ENCODE peak calls at places on chromosomes 16 and 17, in four cellular contexts. M is IMR-90, J is keratinocyte, U is K562. D is an unnamed sample.

GRCh38 chr17:39738568-39738901 is 797 bp downstream of the GRB7 start:
- DNase-seq in M (no peak), J (no peak), U (no peak), D (no peak)

GRCh38 chr16:15439102-15439501 is 4.7 kb downstream of the BMERB1 start:
- DNase-seq in M (no peak), J (no peak), U (no peak), D (no peak)

GRCh38 chr17:78723001-78723796 is 58.9 kb downstream of the CYTH1 start:
- DNase-seq in M (peak; percentile 45), J (no peak), U (no peak), D (no peak)

GRCh38 chr16:50121721-50122445 is 31.2 kb upstream of the TENT4B start:
- DNase-seq in M (no peak), J (no peak), U (no peak), D (no peak)

GRCh38 chr16:56793504-56793903 is 63.6 kb downstream of the NUP93 start:
- DNase-seq in M (peak; percentile 51), J (no peak), U (no peak), D (peak; percentile 60)

GRCh38 chr16:7547736-7548135 is 215.1 kb downstream of the RBFOX1 start:
- DNase-seq in M (no peak), J (no peak), U (no peak), D (no peak)

GRCh38 chr16:86138121-86138944 is 239.4 kb downstream of the IRF8 start:
- DNase-seq in M (no peak), J (no peak), U (no peak), D (no peak)

GRCh38 chr16:56983211-56983751 is 6.1 kb upstream of the NLRC5 start:
- DNase-seq in M (no peak), J (no peak), U (no peak), D (no peak)

GRCh38 chr16:80147021-80147680 is 393.6 kb upstream of the DYNLRB2 start:
- DNase-seq in M (no peak), J (no peak), U (no peak), D (no peak)

GRCh38 chr17:17749921-17750320 is 68.7 kb downstream of the RAI1 start:
- DNase-seq in M (peak; percentile 43), J (no peak), U (peak; percentile 66), D (peak; percentile 65)

GRCh38 chr17:65092262-65092661 is 35.7 kb upstream of the GNA13 start:
- DNase-seq in M (peak; percentile 43), J (no peak), U (no peak), D (no peak)

GRCh38 chr17:37791434-37791833 is 46.6 kb upstream of the HNF1B start:
- DNase-seq in M (peak; percentile 51), J (no peak), U (peak; percentile 72), D (peak; percentile 7)

GRCh38 chr17:12089809-12090384 is 69.2 kb downstream of the MAP2K4 start:
- DNase-seq in M (peak; percentile 83), J (peak; percentile 35), U (peak; percentile 5), D (peak; percentile 79)

GRCh38 chr16:84807776-84808175 is 12.0 kb upstream of the CRISPLD2 start:
- DNase-seq in M (no peak), J (no peak), U (no peak), D (no peak)

GRCh38 chr16:4053663-4054479 is 62.4 kb downstream of the ADCY9 start:
- DNase-seq in M (peak; percentile 95), J (peak; percentile 13), U (no peak), D (peak; percentile 47)

GRCh38 chr17:19386974-19387920 is at the start of gene MFAP4:
- DNase-seq in M (peak; percentile 90), J (no peak), U (no peak), D (no peak)

GRCh38 chr17:59356543-59357218 is 25.2 kb downstream of the YPEL2 start:
- DNase-seq in M (peak; percentile 73), J (no peak), U (no peak), D (no peak)

GRCh38 chr17:69511244-69511643 is 96.7 kb downstream of the MAP2K6 start:
- DNase-seq in M (no peak), J (no peak), U (no peak), D (no peak)

GRCh38 chr16:89442588-89442987 is 47.8 kb downstream of the ANKRD11 start:
- DNase-seq in M (no peak), J (no peak), U (peak; percentile 43), D (no peak)

GRCh38 chr17:74049167-74049797 is 154.2 kb upstream of the RPL38 start:
- DNase-seq in M (no peak), J (no peak), U (no peak), D (no peak)

GRCh38 chr17:49471089-49471683 is 23.9 kb upstream of the NGFR start:
- DNase-seq in M (no peak), J (no peak), U (no peak), D (no peak)

GRCh38 chr16:1571012-1571671 is 37.7 kb downstream of the TMEM204 start:
- DNase-seq in M (no peak), J (no peak), U (no peak), D (no peak)

GRCh38 chr16:20897253-20897896 is 2.8 kb downstream of the DCUN1D3 start:
- DNase-seq in M (peak; percentile 71), J (no peak), U (no peak), D (no peak)

GRCh38 chr17:2656293-2656692 is 55.3 kb downstream of the CLUH start:
- DNase-seq in M (no peak), J (no peak), U (no peak), D (no peak)

GRCh38 chr16:7938175-7938574 is 605.5 kb downstream of the RBFOX1 start:
- DNase-seq in M (no peak), J (no peak), U (no peak), D (no peak)

GRCh38 chr17:10192963-10193362 is 5.4 kb downstream of the GAS7 start:
- DNase-seq in M (peak; percentile 84), J (no peak), U (no peak), D (no peak)

DNA sequence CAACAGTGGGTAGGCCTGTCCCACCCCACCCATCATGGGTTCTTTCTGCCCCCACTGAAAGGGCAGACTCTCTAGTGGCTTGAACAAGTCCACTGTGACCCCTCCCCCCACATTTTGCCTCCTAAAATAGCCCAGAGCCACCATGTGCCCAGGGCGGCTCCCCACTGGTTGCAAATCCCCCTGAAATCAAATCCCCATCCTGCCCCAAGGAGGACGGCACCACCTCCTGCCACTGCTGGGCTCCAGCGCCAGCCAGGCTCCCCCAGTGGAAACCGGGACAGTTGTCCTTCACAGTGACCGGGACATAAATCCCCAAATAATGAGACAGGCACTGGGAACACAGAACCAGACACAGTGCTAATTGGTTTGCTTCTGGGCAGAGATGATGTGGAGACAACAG is 20.5 kb downstream of the ZNF385C start:
- DNase-seq in M (no peak), J (no peak), U (no peak), D (no peak)
- H3K9me1 ChIP-seq in M (no peaks in the 10 kb centered on the region), J (no peaks in the 10 kb centered on the region), U (no peaks in the 10 kb centered on the region), D (no peaks in the 10 kb centered on the region)

GRCh38 chr17:1643999-1644492 is 1.5 kb downstream of the SCARF1 start:
- DNase-seq in M (no peak), J (no peak), U (no peak), D (peak; percentile 41)

GRCh38 chr17:1643293-1643998 is 2.1 kb downstream of the SCARF1 start:
- DNase-seq in M (no peak), J (no peak), U (no peak), D (no peak)

GRCh38 chr17:1645207-1646171 is at the start of gene SCARF1:
- DNase-seq in M (no peak), J (no peak), U (no peak), D (peak; percentile 88)

GRCh38 chr17:1646199-1646875 is 805 bp upstream of the SCARF1 start:
- DNase-seq in M (no peak), J (no peak), U (no peak), D (no peak)

DNA sequence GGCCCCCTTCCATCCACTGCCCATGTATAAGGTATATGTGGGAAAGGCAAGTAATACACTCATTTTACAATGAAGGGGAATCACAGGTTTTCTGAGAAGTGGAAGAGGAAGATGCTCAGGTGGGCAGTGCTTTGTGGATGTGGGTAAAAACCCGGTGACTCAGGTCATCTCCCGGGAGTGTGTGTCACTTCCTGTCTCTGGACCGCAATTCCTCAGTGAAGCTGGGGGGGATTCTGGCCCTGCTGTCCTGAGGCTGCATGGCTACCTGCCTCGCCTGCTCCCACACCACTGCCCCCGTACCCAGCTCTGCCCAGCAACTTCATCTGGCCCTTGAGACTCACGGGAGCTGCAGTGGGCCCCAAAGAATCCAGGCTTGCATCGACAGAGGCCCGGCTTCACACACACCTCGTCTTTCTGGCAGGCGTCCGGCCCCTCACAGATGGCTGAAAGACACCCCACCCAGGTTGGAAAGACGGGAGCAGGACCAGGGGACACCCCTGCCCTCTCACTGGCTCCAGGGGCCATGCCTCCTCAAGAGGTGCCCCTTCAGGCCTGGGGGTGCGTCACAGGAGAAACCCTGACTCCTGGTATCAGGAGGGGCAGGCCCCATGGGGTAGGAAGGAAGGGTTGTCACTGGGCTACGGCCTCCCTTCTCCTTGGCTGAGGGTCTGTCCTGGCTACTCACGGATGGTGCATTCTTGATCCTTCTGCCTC is 882 bp downstream of the SCARF1 start:
- DNase-seq in M (peak; percentile 73), J (no peak), U (no peak), D (peak; percentile 60)
- H3K4me3 ChIP-seq in M (no peak overlapping the region), J (no peak overlapping the region), U (no peak overlapping the region), D (peak overlapping the region; percentile 80)

DNA sequence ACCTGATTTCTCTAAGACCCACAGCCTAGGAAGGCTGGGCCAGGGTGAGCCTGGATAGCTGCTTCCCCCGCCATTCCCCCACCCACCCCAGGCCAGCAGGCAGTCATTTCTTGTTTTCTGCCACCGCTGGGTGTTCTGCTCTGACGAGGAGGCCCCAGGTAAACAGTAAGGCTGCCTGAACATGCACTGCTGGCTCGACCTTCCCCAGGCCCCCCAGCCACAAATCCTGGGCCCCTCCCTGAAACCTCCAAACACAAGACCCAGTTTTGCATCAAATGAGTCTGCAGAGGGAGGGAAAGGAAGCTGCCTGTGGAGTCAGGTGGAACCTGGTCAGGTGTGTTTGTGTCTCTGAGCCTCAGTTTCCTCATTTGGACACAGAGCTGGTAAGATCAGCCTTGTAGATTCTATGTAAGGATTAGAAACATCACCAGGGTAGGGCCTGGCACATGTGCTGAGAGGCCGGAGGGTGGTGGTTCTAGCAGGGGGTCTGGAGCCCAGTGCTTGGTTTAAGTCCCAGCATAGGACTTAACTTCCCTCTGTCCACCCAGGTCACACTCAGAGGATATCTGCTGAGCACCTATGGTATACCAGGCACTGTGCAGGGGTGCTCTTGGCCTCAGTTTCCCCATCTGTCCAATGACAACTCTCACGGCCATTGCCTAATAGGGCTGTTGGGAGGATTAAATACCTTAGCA is 18.9 kb upstream of the PRM1 start:
- DNase-seq in M (no peak), J (no peak), U (no peak), D (no peak)
- H3K4me1 ChIP-seq in M (peaks cover 10% of the 10 kb centered on the region), J (peaks cover 14% of the 10 kb centered on the region), U (peaks cover 13% of the 10 kb centered on the region), D (no peaks in the 10 kb centered on the region)

GRCh38 chr17:81153340-81153803 is 11.9 kb upstream of the PVALEF start:
- DNase-seq in M (peak; percentile 49), J (no peak), U (peak; percentile 66), D (no peak)

GRCh38 chr17:81152288-81152848 is 12.9 kb upstream of the PVALEF start:
- DNase-seq in M (no peak), J (no peak), U (no peak), D (no peak)

GRCh38 chr17:81157848-81158687 is 7.2 kb upstream of the PVALEF start:
- DNase-seq in M (no peak), J (no peak), U (no peak), D (no peak)

GRCh38 chr17:81156866-81157805 is 8.2 kb upstream of the PVALEF start:
- DNase-seq in M (no peak), J (no peak), U (no peak), D (no peak)

DNA sequence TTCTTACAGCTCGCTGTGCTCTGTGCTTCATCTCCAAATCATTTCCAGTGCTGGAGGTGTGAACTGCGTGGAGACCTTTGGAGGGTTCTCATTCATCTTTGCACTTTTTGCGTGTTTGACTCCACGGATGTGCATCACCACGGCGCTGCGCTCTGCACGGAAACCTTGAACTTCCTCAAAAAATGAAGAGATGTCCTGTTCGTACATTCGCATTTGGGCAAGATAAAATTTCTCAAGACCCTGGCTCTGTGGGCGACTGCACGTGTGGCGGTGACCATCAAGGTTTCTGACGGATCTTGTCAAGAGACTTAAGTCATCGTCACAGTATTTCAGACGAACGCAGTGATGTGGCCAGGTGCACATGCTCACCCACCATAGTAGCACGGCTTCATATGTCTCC is 10.3 kb upstream of the PVALEF start:
- DNase-seq in M (no peak), J (no peak), U (no peak), D (no peak)
- H3K9me1 ChIP-seq in M (no peaks in the 10 kb centered on the region), J (no peaks in the 10 kb centered on the region), U (no peaks in the 10 kb centered on the region), D (no peaks in the 10 kb centered on the region)